ENCODE peak calls at places on chromosomes 16 and 17, in five cellular contexts. One of them, this sample, is unnamed.

GRCh38 chr16:30335598-30336474 is 19.3 kb downstream of the CD2BP2 start:
- DNase-seq in body of pancreas: peak; percentile 45
- DNase-seq in A549: no peak
- DNase-seq in mammary epithelial cell: peak; percentile 58
- DNase-seq in right cardiac atrium: peak; percentile 68
- DNase-seq in this sample: peak; percentile 37

GRCh38 chr17:76697702-76698465 is 12.9 kb downstream of the MXRA7 start:
- DNase-seq in body of pancreas: no peak
- DNase-seq in right cardiac atrium: peak; percentile 83
- DNase-seq in mammary epithelial cell: no peak
- DNase-seq in A549: no peak
- DNase-seq in this sample: peak; percentile 80

GRCh38 chr17:80030730-80031410 is 4.8 kb downstream of the TBC1D16 start:
- DNase-seq in body of pancreas: peak; percentile 98
- DNase-seq in mammary epithelial cell: peak; percentile 30
- DNase-seq in right cardiac atrium: no peak
- DNase-seq in A549: no peak
- DNase-seq in this sample: no peak

GRCh38 chr16:27729516-27730304 is 179.8 kb downstream of the KATNIP start:
- DNase-seq in A549: no peak
- DNase-seq in mammary epithelial cell: no peak
- DNase-seq in body of pancreas: no peak
- DNase-seq in right cardiac atrium: no peak
- DNase-seq in this sample: no peak

GRCh38 chr17:68909066-68909465 is 46.1 kb downstream of the ABCA8 start:
- DNase-seq in body of pancreas: peak; percentile 5
- DNase-seq in A549: peak; percentile 51
- DNase-seq in mammary epithelial cell: peak; percentile 89
- DNase-seq in right cardiac atrium: no peak
- DNase-seq in this sample: peak; percentile 83

GRCh38 chr17:81036128-81036891 is 1.4 kb downstream of the BAIAP2 start:
- DNase-seq in body of pancreas: no peak
- DNase-seq in mammary epithelial cell: no peak
- DNase-seq in A549: no peak
- DNase-seq in right cardiac atrium: peak; percentile 51
- DNase-seq in this sample: no peak

GRCh38 chr16:48365030-48365600 is 20.1 kb downstream of the SIAH1 start:
- DNase-seq in body of pancreas: no peak
- DNase-seq in A549: peak; percentile 30
- DNase-seq in mammary epithelial cell: peak; percentile 37
- DNase-seq in right cardiac atrium: no peak
- DNase-seq in this sample: peak; percentile 44

GRCh38 chr16:10485698-10486382 is 94.6 kb downstream of the EMP2 start:
- DNase-seq in A549: no peak
- DNase-seq in body of pancreas: no peak
- DNase-seq in right cardiac atrium: no peak
- DNase-seq in mammary epithelial cell: peak; percentile 40
- DNase-seq in this sample: peak; percentile 23

GRCh38 chr16:89114159-89114981 is 20.7 kb downstream of the ACSF3 start:
- DNase-seq in right cardiac atrium: peak; percentile 58
- DNase-seq in body of pancreas: no peak
- DNase-seq in A549: no peak
- DNase-seq in mammary epithelial cell: no peak
- DNase-seq in this sample: no peak

GRCh38 chr16:56776562-56776961 is 46.6 kb downstream of the NUP93 start:
- DNase-seq in mammary epithelial cell: no peak
- DNase-seq in A549: no peak
- DNase-seq in right cardiac atrium: peak; percentile 50
- DNase-seq in body of pancreas: peak; percentile 79
- DNase-seq in this sample: peak; percentile 28

GRCh38 chr16:88651276-88651988 is 579 bp upstream of the CYBA start:
- DNase-seq in A549: peak; percentile 48
- DNase-seq in mammary epithelial cell: no peak
- DNase-seq in right cardiac atrium: peak; percentile 82
- DNase-seq in body of pancreas: peak; percentile 60
- DNase-seq in this sample: peak; percentile 73

GRCh38 chr17:12979826-12980500 is 37.9 kb downstream of the ELAC2 start:
- DNase-seq in body of pancreas: no peak
- DNase-seq in mammary epithelial cell: no peak
- DNase-seq in A549: no peak
- DNase-seq in right cardiac atrium: no peak
- DNase-seq in this sample: no peak

GRCh38 chr17:82561429-82562035 is 42.0 kb downstream of the FOXK2 start:
- DNase-seq in body of pancreas: no peak
- DNase-seq in mammary epithelial cell: no peak
- DNase-seq in A549: no peak
- DNase-seq in right cardiac atrium: no peak
- DNase-seq in this sample: no peak

GRCh38 chr16:27257271-27257670 is 11.3 kb downstream of the NSMCE1 start:
- DNase-seq in body of pancreas: no peak
- DNase-seq in mammary epithelial cell: no peak
- DNase-seq in right cardiac atrium: no peak
- DNase-seq in A549: no peak
- DNase-seq in this sample: no peak

GRCh38 chr16:86834451-86835035 is 256.2 kb downstream of the FOXL1 start:
- DNase-seq in mammary epithelial cell: no peak
- DNase-seq in right cardiac atrium: no peak
- DNase-seq in body of pancreas: no peak
- DNase-seq in A549: peak; percentile 19
- DNase-seq in this sample: peak; percentile 20

GRCh38 chr17:44197980-44198720 is 1.5 kb downstream of the ATXN7L3 start:
- DNase-seq in body of pancreas: no peak
- DNase-seq in right cardiac atrium: no peak
- DNase-seq in mammary epithelial cell: peak; percentile 63
- DNase-seq in A549: peak; percentile 77
- DNase-seq in this sample: peak; percentile 58

GRCh38 chr16:21277045-21277926 is 804 bp downstream of the CRYM start:
- DNase-seq in A549: no peak
- DNase-seq in right cardiac atrium: peak; percentile 62
- DNase-seq in body of pancreas: no peak
- DNase-seq in mammary epithelial cell: no peak
- DNase-seq in this sample: no peak

GRCh38 chr16:27053996-27054395 is 12.7 kb upstream of the C16orf82 start:
- DNase-seq in body of pancreas: no peak
- DNase-seq in A549: no peak
- DNase-seq in right cardiac atrium: no peak
- DNase-seq in mammary epithelial cell: no peak
- DNase-seq in this sample: no peak

GRCh38 chr16:17452931-17453330 is 17.8 kb downstream of the XYLT1 start:
- DNase-seq in A549: no peak
- DNase-seq in right cardiac atrium: no peak
- DNase-seq in body of pancreas: no peak
- DNase-seq in mammary epithelial cell: no peak
- DNase-seq in this sample: no peak

GRCh38 chr16:76265434-76266045 is 11.7 kb upstream of the CNTNAP4 start:
- DNase-seq in body of pancreas: peak; percentile 60
- DNase-seq in right cardiac atrium: no peak
- DNase-seq in mammary epithelial cell: peak; percentile 26
- DNase-seq in A549: peak; percentile 27
- DNase-seq in this sample: peak; percentile 31

GRCh38 chr16:82748026-82748425 is 121.3 kb downstream of the CDH13 start:
- DNase-seq in mammary epithelial cell: peak; percentile 16
- DNase-seq in body of pancreas: peak; percentile 46
- DNase-seq in A549: no peak
- DNase-seq in right cardiac atrium: peak; percentile 70
- DNase-seq in this sample: no peak

GRCh38 chr16:6616746-6617145 is 715.9 kb upstream of the RBFOX1 start:
- DNase-seq in mammary epithelial cell: no peak
- DNase-seq in body of pancreas: no peak
- DNase-seq in A549: no peak
- DNase-seq in right cardiac atrium: no peak
- DNase-seq in this sample: no peak

GRCh38 chr16:83792391-83792790 is 15.4 kb upstream of the HSBP1 start:
- DNase-seq in body of pancreas: no peak
- DNase-seq in right cardiac atrium: no peak
- DNase-seq in mammary epithelial cell: no peak
- DNase-seq in A549: no peak
- DNase-seq in this sample: no peak

GRCh38 chr16:11198817-11199216 is 57.2 kb downstream of the SOCS1 start:
- DNase-seq in mammary epithelial cell: peak; percentile 54
- DNase-seq in right cardiac atrium: no peak
- DNase-seq in body of pancreas: no peak
- DNase-seq in A549: peak; percentile 31
- DNase-seq in this sample: peak; percentile 42

GRCh38 chr17:45316271-45317112 is at the start of gene MAP3K14:
- DNase-seq in right cardiac atrium: peak; percentile 92
- DNase-seq in A549: peak; percentile 71
- DNase-seq in mammary epithelial cell: peak; percentile 60
- DNase-seq in body of pancreas: peak; percentile 79
- DNase-seq in this sample: peak; percentile 92

GRCh38 chr16:87416826-87417471 is 24.8 kb downstream of the MAP1LC3B start:
- DNase-seq in A549: peak; percentile 54
- DNase-seq in body of pancreas: peak; percentile 51
- DNase-seq in mammary epithelial cell: no peak
- DNase-seq in right cardiac atrium: no peak
- DNase-seq in this sample: peak; percentile 52

GRCh38 chr17:8292639-8293395 is 2.4 kb downstream of the SLC25A35 start:
- DNase-seq in A549: no peak
- DNase-seq in mammary epithelial cell: peak; percentile 14
- DNase-seq in body of pancreas: no peak
- DNase-seq in right cardiac atrium: peak; percentile 12
- DNase-seq in this sample: no peak

GRCh38 chr16:88331989-88332920 is 50.5 kb upstream of the ZNF469 start:
- DNase-seq in body of pancreas: peak; percentile 66
- DNase-seq in mammary epithelial cell: peak; percentile 98
- DNase-seq in A549: peak; percentile 99
- DNase-seq in right cardiac atrium: peak; percentile 69
- DNase-seq in this sample: peak; percentile 76

GRCh38 chr17:81902023-81902652 is at the start of gene NPB:
- DNase-seq in body of pancreas: peak; percentile 58
- DNase-seq in A549: no peak
- DNase-seq in mammary epithelial cell: no peak
- DNase-seq in right cardiac atrium: peak; percentile 75
- DNase-seq in this sample: peak; percentile 68

GRCh38 chr17:56231693-56232092 is 78.4 kb downstream of the ANKFN1 start:
- DNase-seq in right cardiac atrium: no peak
- DNase-seq in A549: no peak
- DNase-seq in body of pancreas: no peak
- DNase-seq in mammary epithelial cell: no peak
- DNase-seq in this sample: no peak

GRCh38 chr16:9384141-9384540 is 292.7 kb downstream of the HAPSTR1 start:
- DNase-seq in right cardiac atrium: no peak
- DNase-seq in A549: no peak
- DNase-seq in mammary epithelial cell: no peak
- DNase-seq in body of pancreas: no peak
- DNase-seq in this sample: no peak

GRCh38 chr17:65055280-65055707 is 1.2 kb downstream of the GNA13 start:
- DNase-seq in body of pancreas: no peak
- DNase-seq in A549: no peak
- DNase-seq in right cardiac atrium: no peak
- DNase-seq in mammary epithelial cell: no peak
- DNase-seq in this sample: no peak

GRCh38 chr16:89341274-89341673 is 123.8 kb downstream of the ZNF778 start:
- DNase-seq in body of pancreas: no peak
- DNase-seq in mammary epithelial cell: no peak
- DNase-seq in right cardiac atrium: no peak
- DNase-seq in A549: no peak
- DNase-seq in this sample: no peak

GRCh38 chr17:28749516-28750177 is 5.8 kb downstream of the TRAF4 start:
- DNase-seq in body of pancreas: no peak
- DNase-seq in A549: no peak
- DNase-seq in mammary epithelial cell: no peak
- DNase-seq in right cardiac atrium: no peak
- DNase-seq in this sample: no peak
- H3K4me3 ChIP-seq in body of pancreas: no peak overlapping the region
- H3K4me3 ChIP-seq in A549: no peak overlapping the region
- H3K4me3 ChIP-seq in mammary epithelial cell: no peak overlapping the region
- H3K4me3 ChIP-seq in right cardiac atrium: no peak overlapping the region
- H3K4me3 ChIP-seq in this sample: no peak overlapping the region

GRCh38 chr17:48925991-48926342 is 17.8 kb downstream of the UBE2Z start:
- DNase-seq in body of pancreas: peak; percentile 79
- DNase-seq in right cardiac atrium: no peak
- DNase-seq in A549: no peak
- DNase-seq in mammary epithelial cell: no peak
- DNase-seq in this sample: no peak
- H3K27ac ChIP-seq in body of pancreas: no peak overlapping the region
- H3K27ac ChIP-seq in right cardiac atrium: no peak overlapping the region
- H3K27ac ChIP-seq in A549: no peak overlapping the region
- H3K27ac ChIP-seq in mammary epithelial cell: no peak overlapping the region
- H3K27ac ChIP-seq in this sample: no peak overlapping the region

GRCh38 chr17:2023256-2023655 is 1.9 kb downstream of the RTN4RL1 start:
- DNase-seq in right cardiac atrium: no peak
- DNase-seq in body of pancreas: no peak
- DNase-seq in A549: no peak
- DNase-seq in mammary epithelial cell: no peak
- DNase-seq in this sample: no peak
- H3K4me3 ChIP-seq in right cardiac atrium: no peak overlapping the region
- H3K4me3 ChIP-seq in body of pancreas: no peak overlapping the region
- H3K4me3 ChIP-seq in A549: no peak overlapping the region
- H3K4me3 ChIP-seq in mammary epithelial cell: no peak overlapping the region
- H3K4me3 ChIP-seq in this sample: no peak overlapping the region

DNA sequence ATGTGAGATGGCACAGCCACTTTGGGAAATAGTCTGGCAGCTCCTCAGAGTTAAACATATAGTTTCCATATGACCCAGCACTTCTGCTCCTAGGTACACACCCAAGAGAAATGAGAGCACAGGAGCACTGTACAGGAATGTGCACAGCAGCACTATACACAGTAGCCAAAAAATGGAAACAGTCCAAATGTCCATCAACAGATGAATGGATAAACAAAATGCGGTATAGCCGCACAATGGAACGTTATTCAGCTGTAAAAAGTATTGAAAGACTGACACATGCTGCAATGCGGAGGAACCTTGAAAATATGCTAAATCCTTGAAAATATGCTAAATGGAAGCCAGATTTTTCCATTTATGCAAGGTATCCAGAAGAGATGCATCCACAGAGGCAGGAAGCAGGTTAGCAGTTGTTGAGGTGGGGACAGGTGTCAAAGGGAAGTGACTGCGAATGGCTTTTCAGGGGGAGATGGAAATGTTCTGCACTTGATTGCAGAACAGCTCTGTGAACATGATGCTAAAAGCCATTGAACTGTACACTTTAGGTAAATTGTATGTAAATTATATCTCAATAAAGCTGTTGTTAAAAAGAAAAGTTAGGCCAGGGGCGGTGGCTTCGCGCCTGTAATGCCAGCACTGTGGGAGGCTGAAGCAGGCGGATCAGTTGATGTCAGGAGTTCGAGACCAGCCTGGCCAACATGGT is 80.7 kb downstream of the MPRIP start:
- DNase-seq in body of pancreas: no peak
- DNase-seq in A549: no peak
- DNase-seq in mammary epithelial cell: no peak
- DNase-seq in right cardiac atrium: no peak
- DNase-seq in this sample: no peak
- H3K27ac ChIP-seq in body of pancreas: no peak overlapping the region
- H3K27ac ChIP-seq in A549: no peak overlapping the region
- H3K27ac ChIP-seq in mammary epithelial cell: no peak overlapping the region
- H3K27ac ChIP-seq in right cardiac atrium: no peak overlapping the region
- H3K27ac ChIP-seq in this sample: no peak overlapping the region

This sample was measured in hepatocyte.